ENCODE peak calls at places on chromosomes 1 and 21, in seven cellular contexts. One of them, this sample, is unnamed.

GRCh38 chr1:20893931-20894330 is 106.8 kb upstream of the HP1BP3 start:
- DNase-seq in thoracic aorta: no peak
- DNase-seq in CD8-positive, alpha-beta memory T cell: no peak
- DNase-seq in foreskin keratinocyte: peak; percentile 45
- DNase-seq in mesenchymal stem cell: no peak
- DNase-seq in tibial nerve: no peak
- DNase-seq in Caco-2: no peak
- DNase-seq in this sample: no peak

GRCh38 chr1:157944666-157945280 is 48.7 kb upstream of the KIRREL1 start:
- DNase-seq in thoracic aorta: no peak
- DNase-seq in CD8-positive, alpha-beta memory T cell: no peak
- DNase-seq in foreskin keratinocyte: no peak
- DNase-seq in mesenchymal stem cell: no peak
- DNase-seq in tibial nerve: no peak
- DNase-seq in Caco-2: peak; percentile 12
- DNase-seq in this sample: no peak

GRCh38 chr1:160622885-160623633 is 23.8 kb downstream of the SLAMF1 start:
- DNase-seq in thoracic aorta: no peak
- DNase-seq in CD8-positive, alpha-beta memory T cell: no peak
- DNase-seq in foreskin keratinocyte: no peak
- DNase-seq in mesenchymal stem cell: no peak
- DNase-seq in tibial nerve: no peak
- DNase-seq in Caco-2: no peak
- DNase-seq in this sample: no peak

GRCh38 chr1:214511639-214511998 is 39.8 kb downstream of the PTPN14 start:
- DNase-seq in thoracic aorta: no peak
- DNase-seq in CD8-positive, alpha-beta memory T cell: no peak
- DNase-seq in foreskin keratinocyte: no peak
- DNase-seq in mesenchymal stem cell: no peak
- DNase-seq in tibial nerve: no peak
- DNase-seq in Caco-2: no peak
- DNase-seq in this sample: no peak

GRCh38 chr1:97986041-97987005 is 65.5 kb upstream of the DPYD start:
- DNase-seq in thoracic aorta: no peak
- DNase-seq in CD8-positive, alpha-beta memory T cell: no peak
- DNase-seq in foreskin keratinocyte: peak; percentile 11
- DNase-seq in mesenchymal stem cell: no peak
- DNase-seq in tibial nerve: no peak
- DNase-seq in Caco-2: no peak
- DNase-seq in this sample: no peak

GRCh38 chr21:36203603-36203889 is 46.9 kb downstream of the DOP1B start:
- DNase-seq in thoracic aorta: no peak
- DNase-seq in CD8-positive, alpha-beta memory T cell: no peak
- DNase-seq in foreskin keratinocyte: peak; percentile 86
- DNase-seq in mesenchymal stem cell: peak; percentile 74
- DNase-seq in tibial nerve: no peak
- DNase-seq in Caco-2: no peak
- DNase-seq in this sample: peak; percentile 77

GRCh38 chr1:174206148-174206826 is 47.0 kb downstream of the RABGAP1L start:
- DNase-seq in thoracic aorta: no peak
- DNase-seq in CD8-positive, alpha-beta memory T cell: no peak
- DNase-seq in foreskin keratinocyte: no peak
- DNase-seq in mesenchymal stem cell: no peak
- DNase-seq in tibial nerve: peak; percentile 11
- DNase-seq in Caco-2: no peak
- DNase-seq in this sample: no peak

GRCh38 chr1:54158071-54158470 is 5.3 kb upstream of the CDCP2 start:
- DNase-seq in thoracic aorta: no peak
- DNase-seq in CD8-positive, alpha-beta memory T cell: no peak
- DNase-seq in foreskin keratinocyte: peak; percentile 33
- DNase-seq in mesenchymal stem cell: no peak
- DNase-seq in tibial nerve: no peak
- DNase-seq in Caco-2: no peak
- DNase-seq in this sample: no peak

GRCh38 chr1:6580588-6581270 is 935 bp downstream of the ZBTB48 start:
- DNase-seq in thoracic aorta: no peak
- DNase-seq in CD8-positive, alpha-beta memory T cell: no peak
- DNase-seq in foreskin keratinocyte: no peak
- DNase-seq in mesenchymal stem cell: peak; percentile 63
- DNase-seq in tibial nerve: no peak
- DNase-seq in Caco-2: no peak
- DNase-seq in this sample: no peak
- H3K4me1 ChIP-seq in thoracic aorta: peaks cover 16% of the 10 kb centered on the region
- H3K4me1 ChIP-seq in CD8-positive, alpha-beta memory T cell: peaks cover 30% of the 10 kb centered on the region
- H3K4me1 ChIP-seq in foreskin keratinocyte: no peaks in the 10 kb centered on the region
- H3K4me1 ChIP-seq in mesenchymal stem cell: peaks cover 29% of the 10 kb centered on the region
- H3K4me1 ChIP-seq in tibial nerve: peaks cover 43% of the 10 kb centered on the region
- H3K4me1 ChIP-seq in Caco-2: peaks cover 28% of the 10 kb centered on the region
- H3K4me1 ChIP-seq in this sample: peaks cover 20% of the 10 kb centered on the region

GRCh38 chr1:9651565-9652378 is at the start of gene PIK3CD:
- DNase-seq in thoracic aorta: no peak
- DNase-seq in CD8-positive, alpha-beta memory T cell: peak; percentile 49
- DNase-seq in foreskin keratinocyte: peak; percentile 34
- DNase-seq in mesenchymal stem cell: peak; percentile 43
- DNase-seq in tibial nerve: no peak
- DNase-seq in Caco-2: peak; percentile 23
- DNase-seq in this sample: no peak

GRCh38 chr1:9652379-9653194 is 1.1 kb downstream of the PIK3CD start:
- DNase-seq in thoracic aorta: no peak
- DNase-seq in CD8-positive, alpha-beta memory T cell: peak; percentile 89
- DNase-seq in foreskin keratinocyte: no peak
- DNase-seq in mesenchymal stem cell: no peak
- DNase-seq in tibial nerve: no peak
- DNase-seq in Caco-2: no peak
- DNase-seq in this sample: no peak

GRCh38 chr1:9655127-9655723 is 3.7 kb downstream of the PIK3CD start:
- DNase-seq in thoracic aorta: no peak
- DNase-seq in CD8-positive, alpha-beta memory T cell: peak; percentile 59
- DNase-seq in foreskin keratinocyte: no peak
- DNase-seq in mesenchymal stem cell: no peak
- DNase-seq in tibial nerve: no peak
- DNase-seq in Caco-2: no peak
- DNase-seq in this sample: no peak

GRCh38 chr1:9653783-9654517 is 2.4 kb downstream of the PIK3CD start:
- DNase-seq in thoracic aorta: no peak
- DNase-seq in CD8-positive, alpha-beta memory T cell: peak; percentile 51
- DNase-seq in foreskin keratinocyte: no peak
- DNase-seq in mesenchymal stem cell: no peak
- DNase-seq in tibial nerve: no peak
- DNase-seq in Caco-2: no peak
- DNase-seq in this sample: no peak

DNA sequence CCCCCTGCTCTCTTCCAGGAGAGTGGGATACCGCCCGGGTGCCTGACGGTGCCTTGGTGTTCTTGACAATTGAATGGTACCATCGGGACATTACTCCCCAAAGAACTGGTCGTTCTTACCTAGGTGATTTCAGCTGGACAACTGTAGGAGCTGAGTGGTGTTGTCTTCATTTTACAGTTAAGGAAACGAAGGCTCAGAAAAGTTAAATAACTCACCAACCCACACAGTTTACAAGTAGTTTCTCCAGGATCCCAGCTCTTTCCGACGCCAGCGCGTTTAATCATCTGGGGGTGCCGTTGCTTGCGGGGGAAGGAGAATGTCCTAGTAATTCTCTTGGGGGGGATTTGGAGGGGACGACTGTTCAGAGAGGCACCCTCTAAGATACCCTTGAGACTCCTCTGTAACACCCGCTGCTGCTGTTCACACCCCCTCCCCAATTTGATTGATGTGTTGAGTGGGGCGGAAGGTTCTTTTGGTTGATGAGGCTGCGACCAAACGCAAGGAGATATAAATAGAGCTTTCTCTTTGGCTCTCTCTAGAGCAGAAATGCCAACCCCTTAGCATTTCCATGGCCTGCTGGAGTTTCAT is 1.8 kb downstream of the PIK3CD start:
- DNase-seq in thoracic aorta: no peak
- DNase-seq in CD8-positive, alpha-beta memory T cell: peak; percentile 50
- DNase-seq in foreskin keratinocyte: no peak
- DNase-seq in mesenchymal stem cell: no peak
- DNase-seq in tibial nerve: no peak
- DNase-seq in Caco-2: no peak
- DNase-seq in this sample: no peak
- H3K27me3 ChIP-seq in thoracic aorta: no peaks in the 10 kb centered on the region
- H3K27me3 ChIP-seq in CD8-positive, alpha-beta memory T cell: no peaks in the 10 kb centered on the region
- H3K27me3 ChIP-seq in foreskin keratinocyte: peaks cover 38% of the 10 kb centered on the region
- H3K27me3 ChIP-seq in mesenchymal stem cell: peaks cover 6% of the 10 kb centered on the region
- H3K27me3 ChIP-seq in tibial nerve: no peaks in the 10 kb centered on the region
- H3K27me3 ChIP-seq in Caco-2: peaks cover 2% of the 10 kb centered on the region
- H3K27me3 ChIP-seq in this sample: no peaks in the 10 kb centered on the region

GRCh38 chr1:28109639-28110038 is 21.2 kb upstream of the EYA3 start:
- DNase-seq in thoracic aorta: no peak
- DNase-seq in CD8-positive, alpha-beta memory T cell: no peak
- DNase-seq in foreskin keratinocyte: no peak
- DNase-seq in mesenchymal stem cell: no peak
- DNase-seq in tibial nerve: no peak
- DNase-seq in Caco-2: no peak
- DNase-seq in this sample: no peak
- H3K4me1 ChIP-seq in thoracic aorta: no peaks in the 10 kb centered on the region
- H3K4me1 ChIP-seq in CD8-positive, alpha-beta memory T cell: no peaks in the 10 kb centered on the region
- H3K4me1 ChIP-seq in foreskin keratinocyte: peaks cover 8% of the 10 kb centered on the region
- H3K4me1 ChIP-seq in mesenchymal stem cell: peaks cover 3% of the 10 kb centered on the region
- H3K4me1 ChIP-seq in tibial nerve: peaks cover 5% of the 10 kb centered on the region
- H3K4me1 ChIP-seq in Caco-2: no peaks in the 10 kb centered on the region
- H3K4me1 ChIP-seq in this sample: no peaks in the 10 kb centered on the region

GRCh38 chr1:37728416-37728815 is 36.1 kb downstream of the CDCA8 start:
- DNase-seq in thoracic aorta: no peak
- DNase-seq in CD8-positive, alpha-beta memory T cell: no peak
- DNase-seq in foreskin keratinocyte: no peak
- DNase-seq in mesenchymal stem cell: no peak
- DNase-seq in tibial nerve: no peak
- DNase-seq in Caco-2: no peak
- DNase-seq in this sample: no peak
- H3K27me3 ChIP-seq in thoracic aorta: no peaks in the 10 kb centered on the region
- H3K27me3 ChIP-seq in CD8-positive, alpha-beta memory T cell: peaks cover 5% of the 10 kb centered on the region
- H3K27me3 ChIP-seq in foreskin keratinocyte: peaks cover 45% of the 10 kb centered on the region
- H3K27me3 ChIP-seq in mesenchymal stem cell: peaks cover 40% of the 10 kb centered on the region
- H3K27me3 ChIP-seq in tibial nerve: no peaks in the 10 kb centered on the region
- H3K27me3 ChIP-seq in Caco-2: no peaks in the 10 kb centered on the region
- H3K27me3 ChIP-seq in this sample: no peaks in the 10 kb centered on the region

DNA sequence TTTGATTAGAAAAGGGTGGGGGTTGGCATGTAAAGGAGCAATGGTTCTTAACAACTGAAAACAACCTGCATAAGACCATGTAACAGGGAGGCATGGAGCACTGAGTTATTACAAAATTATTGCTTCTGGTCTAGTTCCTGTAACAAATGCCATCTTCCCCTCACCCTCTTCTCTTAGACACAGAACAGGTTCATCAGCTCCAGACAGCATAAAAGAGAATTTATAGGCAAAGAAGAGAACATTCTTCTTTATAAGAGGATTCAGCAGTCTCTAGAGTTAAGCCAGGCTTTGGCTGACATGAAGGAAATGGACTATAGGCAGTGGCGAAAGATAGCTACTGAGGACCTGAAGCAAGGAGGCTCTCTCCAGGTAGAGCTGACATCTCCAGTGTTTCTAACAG is 38.9 kb downstream of the RGSL1 start:
- DNase-seq in thoracic aorta: no peak
- DNase-seq in CD8-positive, alpha-beta memory T cell: no peak
- DNase-seq in foreskin keratinocyte: no peak
- DNase-seq in mesenchymal stem cell: no peak
- DNase-seq in tibial nerve: no peak
- DNase-seq in Caco-2: no peak
- DNase-seq in this sample: no peak
- H3K4me1 ChIP-seq in thoracic aorta: no peaks in the 10 kb centered on the region
- H3K4me1 ChIP-seq in CD8-positive, alpha-beta memory T cell: no peaks in the 10 kb centered on the region
- H3K4me1 ChIP-seq in foreskin keratinocyte: no peaks in the 10 kb centered on the region
- H3K4me1 ChIP-seq in mesenchymal stem cell: no peaks in the 10 kb centered on the region
- H3K4me1 ChIP-seq in tibial nerve: no peaks in the 10 kb centered on the region
- H3K4me1 ChIP-seq in Caco-2: no peaks in the 10 kb centered on the region
- H3K4me1 ChIP-seq in this sample: no peaks in the 10 kb centered on the region

GRCh38 chr1:228058172-228058980 is 24.1 kb upstream of the ARF1 start:
- DNase-seq in thoracic aorta: no peak
- DNase-seq in CD8-positive, alpha-beta memory T cell: no peak
- DNase-seq in foreskin keratinocyte: no peak
- DNase-seq in mesenchymal stem cell: no peak
- DNase-seq in tibial nerve: no peak
- DNase-seq in Caco-2: no peak
- DNase-seq in this sample: no peak
- H3K27me3 ChIP-seq in thoracic aorta: peaks cover 25% of the 10 kb centered on the region
- H3K27me3 ChIP-seq in CD8-positive, alpha-beta memory T cell: peaks cover 38% of the 10 kb centered on the region
- H3K27me3 ChIP-seq in foreskin keratinocyte: peaks cover 46% of the 10 kb centered on the region
- H3K27me3 ChIP-seq in mesenchymal stem cell: peaks cover 17% of the 10 kb centered on the region
- H3K27me3 ChIP-seq in tibial nerve: no peaks in the 10 kb centered on the region
- H3K27me3 ChIP-seq in Caco-2: no peaks in the 10 kb centered on the region
- H3K27me3 ChIP-seq in this sample: peaks cover 8% of the 10 kb centered on the region

GRCh38 chr1:151716405-151716762 is 219 bp downstream of the CELF3 start:
- DNase-seq in thoracic aorta: no peak
- DNase-seq in CD8-positive, alpha-beta memory T cell: no peak
- DNase-seq in foreskin keratinocyte: no peak
- DNase-seq in mesenchymal stem cell: no peak
- DNase-seq in tibial nerve: no peak
- DNase-seq in Caco-2: no peak
- DNase-seq in this sample: no peak

GRCh38 chr1:151716771-151717631 is at the start of gene CELF3:
- DNase-seq in thoracic aorta: no peak
- DNase-seq in CD8-positive, alpha-beta memory T cell: peak; percentile 35
- DNase-seq in foreskin keratinocyte: no peak
- DNase-seq in mesenchymal stem cell: peak; percentile 19
- DNase-seq in tibial nerve: no peak
- DNase-seq in Caco-2: no peak
- DNase-seq in this sample: no peak

GRCh38 chr1:151720190-151720953 is 950 bp upstream of the RIIAD1 start:
- DNase-seq in thoracic aorta: no peak
- DNase-seq in CD8-positive, alpha-beta memory T cell: no peak
- DNase-seq in foreskin keratinocyte: no peak
- DNase-seq in mesenchymal stem cell: peak; percentile 52
- DNase-seq in tibial nerve: no peak
- DNase-seq in Caco-2: no peak
- DNase-seq in this sample: no peak

GRCh38 chr1:151718011-151718431 is 1.4 kb upstream of the CELF3 start:
- DNase-seq in thoracic aorta: no peak
- DNase-seq in CD8-positive, alpha-beta memory T cell: no peak
- DNase-seq in foreskin keratinocyte: no peak
- DNase-seq in mesenchymal stem cell: no peak
- DNase-seq in tibial nerve: no peak
- DNase-seq in Caco-2: no peak
- DNase-seq in this sample: no peak

DNA sequence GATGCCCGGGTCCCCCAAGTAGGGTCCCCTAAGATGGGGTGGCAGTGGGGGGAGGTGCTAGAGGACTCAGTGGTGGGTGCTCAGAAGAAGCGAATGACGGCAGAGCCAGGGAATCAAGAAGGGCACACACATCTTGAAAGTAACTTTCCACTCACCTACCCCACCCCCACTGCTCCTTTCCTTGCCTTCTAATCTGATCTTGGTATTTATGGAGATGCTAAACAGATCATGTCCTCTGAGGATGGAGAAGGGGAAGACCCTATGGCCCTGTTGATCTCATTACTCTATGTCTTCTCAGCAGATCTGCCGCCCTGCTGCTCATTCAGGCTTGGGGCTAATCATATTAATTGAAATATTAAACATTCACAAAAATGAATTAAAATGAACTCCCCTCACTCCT is 2.1 kb upstream of the CELF3 start:
- DNase-seq in thoracic aorta: no peak
- DNase-seq in CD8-positive, alpha-beta memory T cell: no peak
- DNase-seq in foreskin keratinocyte: no peak
- DNase-seq in mesenchymal stem cell: no peak
- DNase-seq in tibial nerve: no peak
- DNase-seq in Caco-2: no peak
- DNase-seq in this sample: no peak
- H3K4me1 ChIP-seq in thoracic aorta: peaks cover 8% of the 10 kb centered on the region
- H3K4me1 ChIP-seq in CD8-positive, alpha-beta memory T cell: peaks cover 28% of the 10 kb centered on the region
- H3K4me1 ChIP-seq in foreskin keratinocyte: peaks cover 4% of the 10 kb centered on the region
- H3K4me1 ChIP-seq in mesenchymal stem cell: peaks cover 15% of the 10 kb centered on the region
- H3K4me1 ChIP-seq in tibial nerve: peaks cover 39% of the 10 kb centered on the region
- H3K4me1 ChIP-seq in Caco-2: peaks cover 31% of the 10 kb centered on the region
- H3K4me1 ChIP-seq in this sample: peaks cover 6% of the 10 kb centered on the region

This sample was measured in thyroid gland.